ENCODE peak calls at places on chromosome 12, in five cellular contexts. A is A549; E is CD8-positive, alpha-beta memory T cell; X is esophagus squamous epithelium; I is OCI-LY7. W is an unnamed sample.

GRCh38 chr12:25960176-25960575 is 1.7 kb downstream of the RASSF8 start:
- DNase-seq in A (peak), E (no peak), X (no peak), I (no peak), W (peak)

GRCh38 chr12:120229583-120230325 is 28.8 kb upstream of the RPLP0 start:
- DNase-seq in A (peak), E (no peak), X (no peak), I (no peak), W (no peak)

GRCh38 chr12:28498850-28499249 is 308.6 kb downstream of the CCDC91 start:
- DNase-seq in A (no peak), E (no peak), X (no peak), I (no peak), W (no peak)

GRCh38 chr12:21819236-21819635 is 44.7 kb upstream of the KCNJ8 start:
- DNase-seq in A (no peak), E (no peak), X (no peak), I (no peak), W (no peak)

GRCh38 chr12:51421266-51421884 is 3.3 kb upstream of the SLC4A8 start:
- DNase-seq in A (peak), E (no peak), X (no peak), I (peak), W (peak)

GRCh38 chr12:89880695-89881350 is 172.2 kb upstream of the ATP2B1 start:
- DNase-seq in A (no peak), E (peak), X (peak), I (peak), W (no peak)

GRCh38 chr12:72586456-72586855 is 314.3 kb downstream of the TRHDE start:
- DNase-seq in A (no peak), E (no peak), X (no peak), I (no peak), W (no peak)

GRCh38 chr12:29961231-29961630 is 177.5 kb upstream of the TMTC1 start:
- DNase-seq in A (no peak), E (no peak), X (no peak), I (no peak), W (peak)

GRCh38 chr12:46915861-46916260 is 90.1 kb upstream of the SLC38A4 start:
- DNase-seq in A (peak), E (no peak), X (no peak), I (no peak), W (no peak)

GRCh38 chr12:124713436-124714082 is 146.1 kb upstream of the NCOR2 start:
- DNase-seq in A (no peak), E (peak), X (no peak), I (no peak), W (peak)

GRCh38 chr12:25501565-25501964 is 51.5 kb downstream of the LMNTD1 start:
- DNase-seq in A (no peak), E (no peak), X (no peak), I (no peak), W (no peak)

GRCh38 chr12:46342562-46343033 is 30.0 kb downstream of the SLC38A2 start:
- DNase-seq in A (peak), E (no peak), X (no peak), I (peak), W (peak)

GRCh38 chr12:122182887-122183587 is at the start of gene LRRC43:
- DNase-seq in A (no peak), E (peak), X (no peak), I (no peak), W (peak)

GRCh38 chr12:131025939-131026702 is 72.4 kb downstream of the ADGRD1 start:
- DNase-seq in A (peak), E (no peak), X (no peak), I (no peak), W (no peak)

GRCh38 chr12:74541074-74541473 is 3.4 kb downstream of the ATXN7L3B start:
- DNase-seq in A (no peak), E (no peak), X (no peak), I (no peak), W (no peak)

GRCh38 chr12:62117041-62117440 is 143.2 kb upstream of the USP15 start:
- DNase-seq in A (no peak), E (no peak), X (no peak), I (no peak), W (no peak)

GRCh38 chr12:116406529-116406928 is 129.0 kb upstream of the MED13L start:
- DNase-seq in A (peak), E (no peak), X (no peak), I (peak), W (peak)

GRCh38 chr12:3622021-3622731 is 130.7 kb downstream of the CRACR2A start:
- DNase-seq in A (no peak), E (no peak), X (no peak), I (no peak), W (no peak)

GRCh38 chr12:10397311-10397710 is 7.5 kb upstream of the KLRK1 start:
- DNase-seq in A (no peak), E (no peak), X (no peak), I (peak), W (no peak)

GRCh38 chr12:71045781-71046180 is 112.0 kb downstream of the TSPAN8 start:
- DNase-seq in A (peak), E (no peak), X (no peak), I (no peak), W (peak)

GRCh38 chr12:11749943-11750690 is 100.6 kb downstream of the ETV6 start:
- DNase-seq in A (no peak), E (no peak), X (no peak), I (peak), W (no peak)

GRCh38 chr12:70948236-70948975 is 27.9 kb upstream of the PTPRR start:
- DNase-seq in A (no peak), E (no peak), X (no peak), I (no peak), W (peak)

GRCh38 chr12:57461904-57462306 is 2.3 kb downstream of the GLI1 start:
- DNase-seq in A (no peak), E (no peak), X (no peak), I (peak), W (no peak)

GRCh38 chr12:57182918-57183575 is 33.5 kb upstream of the NXPH4 start:
- DNase-seq in A (peak), E (peak), X (no peak), I (peak), W (peak)

GRCh38 chr12:67419810-67420209 is 150.7 kb downstream of the CAND1 start:
- DNase-seq in A (no peak), E (no peak), X (no peak), I (no peak), W (no peak)

GRCh38 chr12:27906658-27907473 is 65.7 kb downstream of the PTHLH start:
- DNase-seq in A (no peak), E (no peak), X (no peak), I (no peak), W (no peak)

GRCh38 chr12:121190523-121191031 is 19.4 kb upstream of the P2RX4 start:
- DNase-seq in A (no peak), E (no peak), X (no peak), I (no peak), W (no peak)

GRCh38 chr12:127119600-127120140 is 1147.3 kb upstream of the TMEM132C start:
- DNase-seq in A (no peak), E (no peak), X (no peak), I (no peak), W (no peak)
- H3K27ac ChIP-seq in A (no peak), E (no peak), X (no peak), I (no peak), W (no peak)

GRCh38 chr12:7929069-7929792 is 6.8 kb downstream of the SLC2A3 start:
- DNase-seq in A (no peak), E (no peak), X (no peak), I (no peak), W (peak)
- H3K27ac ChIP-seq in A (no peak), E (no peak), X (no peak), I (no peak), W (peak)

GRCh38 chr12:69651922-69652321 is 41.2 kb upstream of the LRRC10 start:
- DNase-seq in A (no peak), E (no peak), X (no peak), I (no peak), W (no peak)
- H3K27ac ChIP-seq in A (no peak), E (no peak), X (no peak), I (no peak), W (no peak)

GRCh38 chr12:84910549-84911241 is 1.9 kb downstream of the SLC6A15 start:
- DNase-seq in A (peak), E (no peak), X (no peak), I (no peak), W (peak)
- H3K27ac ChIP-seq in A (no peak), E (no peak), X (peak), I (no peak), W (no peak)

GRCh38 chr12:6958609-6959375 is 7.6 kb downstream of the PTPN6 start:
- DNase-seq in A (no peak), E (peak), X (no peak), I (peak), W (no peak)
- H3K27ac ChIP-seq in A (no peak), E (peak), X (peak), I (peak), W (peak)

DNA sequence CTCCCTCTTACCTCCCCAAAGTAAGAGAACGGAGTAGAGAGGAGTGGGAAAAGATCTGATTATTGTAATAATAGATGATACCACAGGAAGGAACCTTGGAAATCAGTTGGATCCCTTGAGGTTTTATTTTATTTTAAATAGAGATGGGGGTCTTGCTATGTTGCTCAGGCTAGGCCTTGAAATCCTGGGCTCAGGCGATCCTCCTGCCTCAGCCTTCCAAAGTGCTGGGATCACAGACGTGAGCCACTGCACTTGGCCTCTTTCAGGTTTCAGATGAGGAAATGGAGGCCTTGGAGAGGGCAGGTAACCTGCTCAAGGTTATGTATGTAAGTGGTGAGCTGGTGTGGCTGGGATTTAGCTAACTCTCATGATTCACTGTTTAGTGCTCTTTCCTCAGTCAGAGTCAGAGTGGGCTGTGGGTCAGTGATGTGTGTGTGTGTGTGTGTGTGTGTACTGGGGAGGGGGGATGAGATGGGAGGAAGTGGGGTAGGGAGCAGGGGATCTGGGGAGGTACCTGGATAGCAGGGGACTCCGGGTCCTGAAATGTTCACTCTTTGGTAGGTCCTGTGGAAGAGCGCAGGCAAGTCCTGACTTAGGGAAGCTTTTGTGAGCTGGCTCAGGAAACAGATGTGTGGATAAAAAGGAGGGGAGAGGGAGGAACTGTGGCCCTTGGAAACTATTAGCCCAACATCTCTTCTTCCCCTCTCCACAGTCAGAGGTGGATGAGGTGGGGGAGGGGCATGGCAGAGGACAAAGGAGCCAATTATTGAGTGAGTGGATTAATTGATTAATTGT is 4.7 kb upstream of the CISTR start:
- DNase-seq in A (no peak), E (no peak), X (no peak), I (peak), W (no peak)
- H3K27ac ChIP-seq in A (peak), E (no peak), X (peak), I (peak), W (no peak)

GRCh38 chr12:93902192-93902591 is 225.0 kb downstream of the CRADD start:
- DNase-seq in A (no peak), E (no peak), X (no peak), I (no peak), W (no peak)
- H3K27ac ChIP-seq in A (no peak), E (no peak), X (no peak), I (no peak), W (no peak)

W was measured in cardiac muscle cell.